ENCODE peak calls at places on chromosomes 11 and 22, in four cellular contexts. One of them, this sample, is unnamed.

GRCh38 chr22:37491559-37492427 is 5.6 kb upstream of the MFNG start:
- DNase-seq in esophagus squamous epithelium: no peak
- DNase-seq in GM20000: no peak
- DNase-seq in right atrium auricular region: no peak
- DNase-seq in this sample: no peak

GRCh38 chr11:28228196-28228595 is 120.0 kb downstream of the METTL15 start:
- DNase-seq in esophagus squamous epithelium: no peak
- DNase-seq in GM20000: no peak
- DNase-seq in right atrium auricular region: no peak
- DNase-seq in this sample: no peak

GRCh38 chr11:69387409-69387885 is 93.5 kb downstream of the MYEOV start:
- DNase-seq in esophagus squamous epithelium: no peak
- DNase-seq in GM20000: no peak
- DNase-seq in right atrium auricular region: no peak
- DNase-seq in this sample: no peak

GRCh38 chr11:11856638-11857037 is 14.9 kb downstream of the USP47 start:
- DNase-seq in esophagus squamous epithelium: no peak
- DNase-seq in GM20000: no peak
- DNase-seq in right atrium auricular region: no peak
- DNase-seq in this sample: no peak

GRCh38 chr22:37120569-37121340 is 11.2 kb upstream of the TMPRSS6 start:
- DNase-seq in esophagus squamous epithelium: no peak
- DNase-seq in GM20000: no peak
- DNase-seq in right atrium auricular region: no peak
- DNase-seq in this sample: no peak

GRCh38 chr11:47837292-47837691 is 10.9 kb downstream of the NUP160 start:
- DNase-seq in esophagus squamous epithelium: no peak
- DNase-seq in GM20000: no peak
- DNase-seq in right atrium auricular region: no peak
- DNase-seq in this sample: no peak

GRCh38 chr11:65215441-65216076 is 33.8 kb downstream of the CAPN1 start:
- DNase-seq in esophagus squamous epithelium: no peak
- DNase-seq in GM20000: no peak
- DNase-seq in right atrium auricular region: no peak
- DNase-seq in this sample: no peak

GRCh38 chr11:134244593-134244992 is 8.6 kb downstream of the THYN1 start:
- DNase-seq in esophagus squamous epithelium: no peak
- DNase-seq in GM20000: peak; percentile 39
- DNase-seq in right atrium auricular region: no peak
- DNase-seq in this sample: no peak

GRCh38 chr11:116931206-116931953 is 94.0 kb upstream of the APOA1 start:
- DNase-seq in esophagus squamous epithelium: no peak
- DNase-seq in GM20000: no peak
- DNase-seq in right atrium auricular region: peak; percentile 63
- DNase-seq in this sample: no peak

GRCh38 chr22:28129319-28129962 is 210.4 kb upstream of the PITPNB start:
- DNase-seq in esophagus squamous epithelium: no peak
- DNase-seq in GM20000: no peak
- DNase-seq in right atrium auricular region: no peak
- DNase-seq in this sample: no peak

GRCh38 chr22:19992921-19993355 is 23.7 kb downstream of the ARVCF start:
- DNase-seq in esophagus squamous epithelium: no peak
- DNase-seq in GM20000: no peak
- DNase-seq in right atrium auricular region: no peak
- DNase-seq in this sample: no peak

GRCh38 chr11:69261116-69261515 is 32.8 kb upstream of the MYEOV start:
- DNase-seq in esophagus squamous epithelium: no peak
- DNase-seq in GM20000: no peak
- DNase-seq in right atrium auricular region: no peak
- DNase-seq in this sample: no peak

GRCh38 chr11:58786693-58787092 is 55.0 kb upstream of the GLYAT start:
- DNase-seq in esophagus squamous epithelium: no peak
- DNase-seq in GM20000: no peak
- DNase-seq in right atrium auricular region: no peak
- DNase-seq in this sample: no peak

GRCh38 chr22:20093437-20093836 is 13.4 kb downstream of the DGCR8 start:
- DNase-seq in esophagus squamous epithelium: no peak
- DNase-seq in GM20000: no peak
- DNase-seq in right atrium auricular region: no peak
- DNase-seq in this sample: no peak

GRCh38 chr11:78985654-78986053 is 411.0 kb upstream of the NARS2 start:
- DNase-seq in esophagus squamous epithelium: no peak
- DNase-seq in GM20000: no peak
- DNase-seq in right atrium auricular region: no peak
- DNase-seq in this sample: no peak

GRCh38 chr22:46336119-46337078 is 885 bp downstream of the TRMU start:
- DNase-seq in esophagus squamous epithelium: no peak
- DNase-seq in GM20000: no peak
- DNase-seq in right atrium auricular region: no peak
- DNase-seq in this sample: peak; percentile 47

GRCh38 chr11:99739464-99740089 is 718.8 kb downstream of the CNTN5 start:
- DNase-seq in esophagus squamous epithelium: no peak
- DNase-seq in GM20000: peak; percentile 18
- DNase-seq in right atrium auricular region: no peak
- DNase-seq in this sample: no peak

GRCh38 chr11:134837166-134837886 is 425.3 kb upstream of the B3GAT1 start:
- DNase-seq in esophagus squamous epithelium: no peak
- DNase-seq in GM20000: no peak
- DNase-seq in right atrium auricular region: no peak
- DNase-seq in this sample: no peak

GRCh38 chr11:128745296-128746183 is 51.7 kb downstream of the FLI1 start:
- DNase-seq in esophagus squamous epithelium: no peak
- DNase-seq in GM20000: no peak
- DNase-seq in right atrium auricular region: no peak
- DNase-seq in this sample: no peak
- TF ChIP-seq CTCF in esophagus squamous epithelium: no peak
- TF ChIP-seq CTCF in GM20000: no peak
- TF ChIP-seq CTCF in right atrium auricular region: no peak
- TF ChIP-seq CTCF in this sample: no peak

GRCh38 chr22:21727768-21728167 is 7.8 kb downstream of the YPEL1 start:
- DNase-seq in esophagus squamous epithelium: no peak
- DNase-seq in GM20000: no peak
- DNase-seq in right atrium auricular region: no peak
- DNase-seq in this sample: no peak

GRCh38 chr22:21725956-21726649 is 9.5 kb downstream of the YPEL1 start:
- DNase-seq in esophagus squamous epithelium: no peak
- DNase-seq in GM20000: no peak
- DNase-seq in right atrium auricular region: no peak
- DNase-seq in this sample: no peak

GRCh38 chr22:21728270-21728669 is 7.3 kb downstream of the YPEL1 start:
- DNase-seq in esophagus squamous epithelium: no peak
- DNase-seq in GM20000: no peak
- DNase-seq in right atrium auricular region: no peak
- DNase-seq in this sample: no peak

GRCh38 chr22:21727159-21727558 is 8.4 kb downstream of the YPEL1 start:
- DNase-seq in esophagus squamous epithelium: no peak
- DNase-seq in GM20000: no peak
- DNase-seq in right atrium auricular region: no peak
- DNase-seq in this sample: no peak

DNA sequence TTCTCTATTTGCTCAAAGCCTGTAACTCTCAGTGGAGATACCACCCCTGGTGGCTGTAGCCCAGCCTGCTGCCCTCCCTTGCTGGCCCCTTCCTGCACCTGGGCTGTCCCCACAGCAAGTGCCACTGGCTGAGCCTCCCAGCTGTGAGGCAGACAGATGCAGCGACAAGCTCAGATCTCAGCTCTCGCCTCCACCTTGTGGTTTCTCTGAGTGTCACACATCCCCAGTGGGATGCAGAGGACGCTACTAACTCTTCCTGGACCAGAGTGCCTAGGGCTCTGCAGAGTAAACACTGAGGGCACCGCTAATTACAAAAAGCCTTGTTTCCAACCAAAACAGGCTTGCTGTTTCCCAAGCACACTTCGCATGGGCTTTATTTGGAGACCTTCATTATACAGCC is 8.9 kb downstream of the YPEL1 start:
- DNase-seq in esophagus squamous epithelium: no peak
- DNase-seq in GM20000: peak; percentile 66
- DNase-seq in right atrium auricular region: no peak
- DNase-seq in this sample: peak; percentile 66
- TF ChIP-seq CTCF in esophagus squamous epithelium: no peak
- TF ChIP-seq CTCF in GM20000: peak; percentile 48
- TF ChIP-seq CTCF in right atrium auricular region: no peak
- TF ChIP-seq CTCF in this sample: peak; percentile 60

DNA sequence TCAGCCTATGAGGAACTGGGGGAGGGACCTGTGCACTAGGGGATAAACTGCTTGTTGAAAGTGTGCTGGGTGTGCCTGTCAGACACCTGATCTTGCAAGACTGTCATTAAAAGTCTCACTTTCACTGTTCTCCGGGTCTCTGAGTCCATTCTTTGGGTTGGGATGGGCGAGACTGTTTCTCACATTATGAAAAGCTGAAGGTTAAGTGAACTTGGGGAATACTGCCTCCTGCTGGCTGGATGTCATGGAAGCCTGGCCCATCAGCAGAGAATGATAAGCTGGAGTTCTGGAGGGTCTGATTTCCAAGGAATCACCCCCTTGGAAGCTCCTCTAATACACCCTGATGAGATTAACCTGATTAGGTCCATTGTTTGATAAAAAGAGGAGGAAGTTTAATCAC is 9.0 kb upstream of the VPREB1 start:
- DNase-seq in esophagus squamous epithelium: no peak
- DNase-seq in GM20000: peak; percentile 70
- DNase-seq in right atrium auricular region: no peak
- DNase-seq in this sample: peak; percentile 39
- TF ChIP-seq CTCF in esophagus squamous epithelium: peak; percentile 34
- TF ChIP-seq CTCF in GM20000: peak; percentile 59
- TF ChIP-seq CTCF in right atrium auricular region: no peak
- TF ChIP-seq CTCF in this sample: peak; percentile 40

DNA sequence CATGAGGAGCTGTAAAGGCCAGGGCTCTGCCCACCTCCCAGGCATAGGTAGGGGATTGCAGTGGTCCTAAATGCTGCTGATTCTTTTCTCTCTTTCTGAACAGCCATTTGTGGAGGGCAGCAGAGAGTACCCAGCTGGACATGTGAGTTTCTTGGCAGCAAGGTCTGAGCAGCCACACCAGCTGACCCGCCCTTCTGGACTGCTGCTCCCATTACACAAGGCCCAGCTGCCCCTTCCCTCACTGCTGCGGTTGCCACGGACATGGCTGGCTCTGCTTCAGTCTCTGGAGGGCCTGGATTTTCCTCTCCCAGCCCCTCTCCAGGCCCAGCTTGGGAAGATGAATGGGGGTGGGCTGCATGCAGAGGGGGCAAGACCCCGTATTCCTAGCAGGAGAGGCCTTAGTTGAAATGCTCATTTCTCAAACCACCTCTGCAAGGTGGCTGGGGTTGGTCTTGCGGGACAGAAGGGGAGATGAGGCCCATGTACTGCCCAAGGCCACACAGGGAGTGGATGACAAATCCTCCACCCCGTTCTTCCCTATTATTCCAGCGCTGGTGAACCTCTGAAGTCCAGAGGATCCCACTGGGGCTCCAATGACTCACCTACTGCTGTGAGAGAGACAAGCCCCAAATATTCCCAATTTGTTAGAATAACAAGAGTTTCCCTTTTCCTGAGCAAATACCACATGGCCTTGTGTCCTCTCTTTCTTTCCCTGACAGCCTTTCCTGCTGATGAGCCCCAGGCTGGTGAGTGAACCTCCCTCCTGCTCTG is 4.7 kb downstream of the LGALS12 start:
- DNase-seq in esophagus squamous epithelium: no peak
- DNase-seq in GM20000: no peak
- DNase-seq in right atrium auricular region: no peak
- DNase-seq in this sample: peak; percentile 63
- TF ChIP-seq CTCF in esophagus squamous epithelium: no peak
- TF ChIP-seq CTCF in GM20000: no peak
- TF ChIP-seq CTCF in right atrium auricular region: peak; percentile 31
- TF ChIP-seq CTCF in this sample: no peak